ENCODE peak calls at places on chromosomes 5 and 9, in seven cellular contexts. One of them, this sample, is unnamed.

GRCh38 chr5:94188725-94189124 is 429.7 kb downstream of the KIAA0825 start:
- DNase-seq in T-cell: no peak
- DNase-seq in HEK293T: no peak
- DNase-seq in WTC11: no peak
- DNase-seq in non-pigmented ciliary epithelial cell: no peak
- DNase-seq in neural crest cell: no peak
- DNase-seq in cardiac muscle cell: no peak
- DNase-seq in this sample: no peak

GRCh38 chr5:71891856-71892255 is 172.8 kb downstream of the CARTPT start:
- DNase-seq in T-cell: no peak
- DNase-seq in cardiac muscle cell: peak; percentile 86
- DNase-seq in non-pigmented ciliary epithelial cell: peak; percentile 14
- DNase-seq in neural crest cell: no peak
- DNase-seq in WTC11: no peak
- DNase-seq in HEK293T: no peak
- DNase-seq in this sample: peak; percentile 87

GRCh38 chr5:1181451-1182359 is 19.7 kb upstream of the SLC6A19 start:
- DNase-seq in T-cell: no peak
- DNase-seq in HEK293T: no peak
- DNase-seq in non-pigmented ciliary epithelial cell: no peak
- DNase-seq in WTC11: no peak
- DNase-seq in cardiac muscle cell: no peak
- DNase-seq in neural crest cell: no peak
- DNase-seq in this sample: no peak

GRCh38 chr5:23071682-23072081 is 218.5 kb upstream of the CDH12 start:
- DNase-seq in neural crest cell: no peak
- DNase-seq in T-cell: no peak
- DNase-seq in WTC11: no peak
- DNase-seq in cardiac muscle cell: no peak
- DNase-seq in non-pigmented ciliary epithelial cell: no peak
- DNase-seq in HEK293T: no peak
- DNase-seq in this sample: no peak

GRCh38 chr9:13035822-13036221 is 243.7 kb downstream of the MPDZ start:
- DNase-seq in non-pigmented ciliary epithelial cell: no peak
- DNase-seq in cardiac muscle cell: no peak
- DNase-seq in T-cell: no peak
- DNase-seq in HEK293T: no peak
- DNase-seq in WTC11: no peak
- DNase-seq in neural crest cell: no peak
- DNase-seq in this sample: no peak

GRCh38 chr5:118679123-118679940 is 309.0 kb downstream of the DTWD2 start:
- DNase-seq in T-cell: no peak
- DNase-seq in cardiac muscle cell: no peak
- DNase-seq in neural crest cell: no peak
- DNase-seq in non-pigmented ciliary epithelial cell: no peak
- DNase-seq in HEK293T: no peak
- DNase-seq in WTC11: no peak
- DNase-seq in this sample: no peak

GRCh38 chr5:171692106-171692505 is 93.5 kb upstream of the SMIM23 start:
- DNase-seq in WTC11: no peak
- DNase-seq in non-pigmented ciliary epithelial cell: no peak
- DNase-seq in HEK293T: no peak
- DNase-seq in neural crest cell: no peak
- DNase-seq in cardiac muscle cell: no peak
- DNase-seq in T-cell: no peak
- DNase-seq in this sample: no peak

GRCh38 chr5:169416583-169417196 is 115.8 kb upstream of the SLIT3 start:
- DNase-seq in HEK293T: peak; percentile 58
- DNase-seq in neural crest cell: no peak
- DNase-seq in WTC11: no peak
- DNase-seq in cardiac muscle cell: no peak
- DNase-seq in non-pigmented ciliary epithelial cell: peak; percentile 53
- DNase-seq in T-cell: no peak
- DNase-seq in this sample: no peak

GRCh38 chr5:32047056-32047455 is 127.1 kb downstream of the GOLPH3 start:
- DNase-seq in neural crest cell: no peak
- DNase-seq in non-pigmented ciliary epithelial cell: no peak
- DNase-seq in HEK293T: no peak
- DNase-seq in cardiac muscle cell: no peak
- DNase-seq in T-cell: no peak
- DNase-seq in WTC11: no peak
- DNase-seq in this sample: no peak

GRCh38 chr9:117096138-117096537 is 318.7 kb downstream of the ASTN2 start:
- DNase-seq in HEK293T: no peak
- DNase-seq in non-pigmented ciliary epithelial cell: no peak
- DNase-seq in T-cell: no peak
- DNase-seq in neural crest cell: no peak
- DNase-seq in WTC11: no peak
- DNase-seq in cardiac muscle cell: no peak
- DNase-seq in this sample: no peak

GRCh38 chr9:134391319-134392231 is 65.3 kb downstream of the RXRA start:
- DNase-seq in non-pigmented ciliary epithelial cell: no peak
- DNase-seq in WTC11: no peak
- DNase-seq in cardiac muscle cell: no peak
- DNase-seq in HEK293T: no peak
- DNase-seq in T-cell: peak; percentile 79
- DNase-seq in neural crest cell: no peak
- DNase-seq in this sample: peak; percentile 63

GRCh38 chr5:169052207-169052606 is 248.7 kb downstream of the SLIT3 start:
- DNase-seq in T-cell: no peak
- DNase-seq in non-pigmented ciliary epithelial cell: no peak
- DNase-seq in HEK293T: no peak
- DNase-seq in neural crest cell: no peak
- DNase-seq in WTC11: no peak
- DNase-seq in cardiac muscle cell: no peak
- DNase-seq in this sample: no peak

GRCh38 chr9:101731429-101731828 is 7.0 kb downstream of the GRIN3A start:
- DNase-seq in neural crest cell: no peak
- DNase-seq in WTC11: no peak
- DNase-seq in non-pigmented ciliary epithelial cell: no peak
- DNase-seq in HEK293T: no peak
- DNase-seq in cardiac muscle cell: no peak
- DNase-seq in T-cell: no peak
- DNase-seq in this sample: no peak

GRCh38 chr9:36039121-36039520 is 2.4 kb downstream of the RECK start:
- DNase-seq in T-cell: no peak
- DNase-seq in neural crest cell: no peak
- DNase-seq in WTC11: no peak
- DNase-seq in cardiac muscle cell: no peak
- DNase-seq in HEK293T: no peak
- DNase-seq in non-pigmented ciliary epithelial cell: no peak
- DNase-seq in this sample: no peak

GRCh38 chr5:100854594-100854993 is 48.5 kb downstream of the ST8SIA4 start:
- DNase-seq in cardiac muscle cell: no peak
- DNase-seq in WTC11: no peak
- DNase-seq in non-pigmented ciliary epithelial cell: no peak
- DNase-seq in neural crest cell: no peak
- DNase-seq in T-cell: no peak
- DNase-seq in HEK293T: no peak
- DNase-seq in this sample: no peak

GRCh38 chr9:111627260-111627963 is 3.7 kb upstream of the DNAJC25 start:
- DNase-seq in HEK293T: no peak
- DNase-seq in cardiac muscle cell: no peak
- DNase-seq in neural crest cell: no peak
- DNase-seq in T-cell: no peak
- DNase-seq in non-pigmented ciliary epithelial cell: no peak
- DNase-seq in WTC11: no peak
- DNase-seq in this sample: no peak

GRCh38 chr9:8733096-8733954 is 933.7 kb upstream of the DMAC1 start:
- DNase-seq in cardiac muscle cell: no peak
- DNase-seq in WTC11: peak; percentile 45
- DNase-seq in T-cell: no peak
- DNase-seq in non-pigmented ciliary epithelial cell: no peak
- DNase-seq in HEK293T: peak; percentile 27
- DNase-seq in neural crest cell: peak; percentile 23
- DNase-seq in this sample: no peak

GRCh38 chr9:13791816-13792215 is 512.3 kb upstream of the MPDZ start:
- DNase-seq in cardiac muscle cell: no peak
- DNase-seq in HEK293T: no peak
- DNase-seq in non-pigmented ciliary epithelial cell: no peak
- DNase-seq in T-cell: no peak
- DNase-seq in neural crest cell: no peak
- DNase-seq in WTC11: no peak
- DNase-seq in this sample: no peak

GRCh38 chr5:145362261-145362660 is 472.9 kb downstream of the PRELID2 start:
- DNase-seq in neural crest cell: no peak
- DNase-seq in non-pigmented ciliary epithelial cell: peak; percentile 78
- DNase-seq in cardiac muscle cell: no peak
- DNase-seq in T-cell: no peak
- DNase-seq in WTC11: no peak
- DNase-seq in HEK293T: no peak
- DNase-seq in this sample: no peak

GRCh38 chr9:76223749-76224340 is 170.4 kb downstream of the RFK start:
- DNase-seq in T-cell: no peak
- DNase-seq in non-pigmented ciliary epithelial cell: no peak
- DNase-seq in neural crest cell: no peak
- DNase-seq in cardiac muscle cell: no peak
- DNase-seq in HEK293T: no peak
- DNase-seq in WTC11: no peak
- DNase-seq in this sample: no peak

GRCh38 chr9:136403538-136403914 is 3.6 kb upstream of the SNAPC4 start:
- DNase-seq in WTC11: no peak
- DNase-seq in cardiac muscle cell: no peak
- DNase-seq in non-pigmented ciliary epithelial cell: no peak
- DNase-seq in HEK293T: no peak
- DNase-seq in neural crest cell: no peak
- DNase-seq in T-cell: peak; percentile 74
- DNase-seq in this sample: no peak

GRCh38 chr5:147344861-147345260 is 110.0 kb downstream of the STK32A start:
- DNase-seq in cardiac muscle cell: no peak
- DNase-seq in T-cell: no peak
- DNase-seq in WTC11: no peak
- DNase-seq in neural crest cell: no peak
- DNase-seq in non-pigmented ciliary epithelial cell: no peak
- DNase-seq in HEK293T: no peak
- DNase-seq in this sample: no peak

GRCh38 chr9:95506692-95507455 is 9.9 kb downstream of the PTCH1 start:
- DNase-seq in neural crest cell: peak; percentile 35
- DNase-seq in T-cell: peak; percentile 39
- DNase-seq in WTC11: peak; percentile 49
- DNase-seq in cardiac muscle cell: peak; percentile 69
- DNase-seq in non-pigmented ciliary epithelial cell: no peak
- DNase-seq in HEK293T: no peak
- DNase-seq in this sample: peak; percentile 68